ENCODE peak calls at places on chromosomes 6 and 20, in six cellular contexts. I, W, M, U, L and N are unnamed samples.

GRCh38 chr6:54010340-54011276 is 100.6 kb upstream of the MLIP start:
- DNase-seq in I (no peak), W (no peak), M (no peak), U (no peak), L (no peak), N (no peak)

GRCh38 chr6:89347825-89348224 is 4.7 kb downstream of the UBE2J1 start:
- DNase-seq in I (no peak), W (no peak), M (no peak), U (no peak), L (no peak), N (no peak)

GRCh38 chr6:158730175-158730907 is 80.5 kb downstream of the SYTL3 start:
- DNase-seq in I (no peak), W (no peak), M (no peak), U (no peak), L (no peak), N (no peak)

GRCh38 chr20:62800314-62801259 is 4.0 kb upstream of the OGFR start:
- DNase-seq in I (no peak), W (no peak), M (no peak), U (no peak), L (no peak), N (no peak)

GRCh38 chr6:113411006-113411405 is 446.1 kb upstream of the MARCKS start:
- DNase-seq in I (no peak), W (no peak), M (no peak), U (peak; percentile 56), L (no peak), N (no peak)

GRCh38 chr6:106477790-106478189 is 117.3 kb downstream of the CRYBG1 start:
- DNase-seq in I (no peak), W (no peak), M (peak; percentile 25), U (no peak), L (no peak), N (no peak)

GRCh38 chr20:25470045-25470444 is 62.6 kb downstream of the GINS1 start:
- DNase-seq in I (no peak), W (no peak), M (no peak), U (peak; percentile 39), L (peak; percentile 42), N (peak; percentile 19)

GRCh38 chr6:44431118-44431725 is 43.7 kb downstream of the CDC5L start:
- DNase-seq in I (no peak), W (peak; percentile 49), M (no peak), U (peak; percentile 71), L (peak; percentile 30), N (peak; percentile 65)

GRCh38 chr6:1624071-1624847 is 14.5 kb downstream of the FOXC1 start:
- DNase-seq in I (no peak), W (no peak), M (peak; percentile 77), U (no peak), L (no peak), N (no peak)

GRCh38 chr6:138518054-138518453 is 18.8 kb upstream of the NHSL1 start:
- DNase-seq in I (no peak), W (no peak), M (no peak), U (no peak), L (no peak), N (no peak)

GRCh38 chr6:130713144-130713543 is 114.1 kb upstream of the SMLR1 start:
- DNase-seq in I (no peak), W (no peak), M (no peak), U (no peak), L (no peak), N (no peak)

GRCh38 chr6:155183095-155183494 is 80.7 kb upstream of the CLDN20 start:
- DNase-seq in I (no peak), W (no peak), M (no peak), U (no peak), L (no peak), N (no peak)

GRCh38 chr6:45045253-45045601 is 282.9 kb upstream of the RUNX2 start:
- DNase-seq in I (no peak), W (no peak), M (no peak), U (no peak), L (no peak), N (no peak)

GRCh38 chr6:159762681-159763293 is 942 bp downstream of the ACAT2 start:
- DNase-seq in I (no peak), W (no peak), M (no peak), U (peak; percentile 28), L (peak; percentile 32), N (no peak)

GRCh38 chr6:166415306-166415705 is 32.6 kb upstream of the MPC1 start:
- DNase-seq in I (no peak), W (peak; percentile 3), M (no peak), U (no peak), L (peak; percentile 65), N (no peak)

GRCh38 chr6:108589244-108589730 is 28.6 kb downstream of the FOXO3 start:
- DNase-seq in I (peak; percentile 67), W (peak; percentile 75), M (peak; percentile 92), U (peak; percentile 89), L (no peak), N (peak; percentile 68)

GRCh38 chr20:47701612-47702011 is 83.7 kb downstream of the SULF2 start:
- DNase-seq in I (no peak), W (no peak), M (no peak), U (no peak), L (no peak), N (no peak)

GRCh38 chr6:89035252-89036106 is 45.1 kb upstream of the PNRC1 start:
- DNase-seq in I (peak; percentile 53), W (peak; percentile 91), M (peak; percentile 92), U (peak; percentile 84), L (no peak), N (peak; percentile 64)

GRCh38 chr6:7138111-7138510 is 30.4 kb downstream of the RREB1 start:
- DNase-seq in I (no peak), W (no peak), M (no peak), U (no peak), L (no peak), N (no peak)

GRCh38 chr6:98657764-98658163 is 176.6 kb upstream of the POU3F2 start:
- DNase-seq in I (no peak), W (no peak), M (peak; percentile 20), U (peak; percentile 19), L (no peak), N (peak; percentile 28)

GRCh38 chr6:126437225-126437624 is 97.3 kb downstream of the CENPW start:
- DNase-seq in I (no peak), W (no peak), M (no peak), U (no peak), L (no peak), N (no peak)

GRCh38 chr6:110178626-110179405 is 654 bp downstream of the WASF1 start:
- DNase-seq in I (peak; percentile 12), W (peak; percentile 66), M (peak; percentile 40), U (peak; percentile 55), L (peak; percentile 78), N (peak; percentile 49)

GRCh38 chr6:166596741-166597507 is 10.4 kb upstream of the RAMACL start:
- DNase-seq in I (no peak), W (no peak), M (no peak), U (no peak), L (no peak), N (no peak)

GRCh38 chr6:68638225-68638900 is 3.3 kb downstream of the ADGRB3 start:
- DNase-seq in I (no peak), W (peak; percentile 38), M (peak; percentile 34), U (no peak), L (no peak), N (peak; percentile 24)

GRCh38 chr6:106511274-106512047 is 117.8 kb downstream of the RTN4IP1 start:
- DNase-seq in I (no peak), W (peak; percentile 53), M (peak; percentile 32), U (peak; percentile 53), L (peak; percentile 62), N (no peak)

GRCh38 chr20:63969851-63970713 is at the start of gene ZNF512B:
- DNase-seq in I (no peak), W (peak; percentile 83), M (no peak), U (no peak), L (peak; percentile 56), N (no peak)

DNA sequence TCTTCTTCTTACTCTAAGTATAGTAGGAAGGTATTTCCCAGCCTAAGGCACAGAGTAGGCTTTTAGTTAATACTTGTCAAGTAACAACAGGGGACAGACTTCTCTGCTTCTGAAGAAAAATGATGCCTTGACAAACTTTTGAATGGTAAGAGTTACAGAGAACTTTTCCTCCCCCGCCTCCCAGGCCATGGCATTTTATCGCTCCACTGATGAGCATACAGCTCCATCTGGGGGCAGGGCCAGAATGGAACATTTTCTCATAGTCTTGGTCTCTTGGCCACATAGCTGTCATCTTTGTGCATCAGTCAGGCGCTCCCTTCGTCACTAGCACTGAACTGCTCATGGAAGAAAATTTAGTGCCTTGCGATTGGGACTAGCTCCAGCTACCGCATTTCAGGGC is 1066.8 kb upstream of the CITED2 start:
- DNase-seq in I (peak; percentile 42), W (peak; percentile 59), M (peak; percentile 28), U (peak; percentile 36), L (no peak), N (peak; percentile 78)
- H3K4me3 ChIP-seq in I (no peak overlapping the region), W (no peak overlapping the region), M (no peak overlapping the region), U (no peak overlapping the region), L (no peak overlapping the region), N (no peak overlapping the region)

DNA sequence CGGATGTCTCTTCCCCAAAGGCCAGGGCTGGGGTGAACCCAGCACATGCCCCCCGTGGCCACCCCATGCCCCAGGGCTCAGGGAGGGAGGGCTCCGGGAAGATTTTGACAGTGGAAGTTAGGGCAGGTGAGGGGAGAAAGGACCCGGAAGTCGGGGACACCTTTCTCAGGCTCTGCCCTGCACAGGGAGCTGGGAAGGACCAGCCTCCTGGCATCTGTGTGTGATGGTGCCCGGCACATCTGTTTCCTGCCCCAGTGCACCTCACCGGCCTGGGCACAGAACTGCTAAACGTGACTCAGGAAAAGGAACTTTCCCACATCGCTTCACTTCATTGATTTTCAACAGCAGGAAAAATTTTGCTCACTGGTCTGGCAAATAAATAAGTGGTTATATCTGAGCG is 141.1 kb upstream of the AFDN start:
- DNase-seq in I (no peak), W (no peak), M (no peak), U (no peak), L (no peak), N (no peak)
- H3K27ac ChIP-seq in I (no peak overlapping the region), W (no peak overlapping the region), M (no peak overlapping the region), U (no peak overlapping the region), L (no peak overlapping the region), N (no peak overlapping the region)

GRCh38 chr20:20593447-20594170 is 118.8 kb downstream of the RALGAPA2 start:
- DNase-seq in I (no peak), W (peak; percentile 38), M (no peak), U (no peak), L (no peak), N (peak; percentile 51)
- TF ChIP-seq CTCF in I (peak; percentile 23), W (no peak), M (peak; percentile 22), U (no peak), L (no peak), N (peak; percentile 76)

GRCh38 chr6:63806573-63806913 is 170.9 kb downstream of the PHF3 start:
- DNase-seq in I (no peak), W (no peak), M (no peak), U (no peak), L (no peak), N (no peak)
- H3K4me3 ChIP-seq in I (no peak overlapping the region), W (no peak overlapping the region), M (no peak overlapping the region), U (no peak overlapping the region), L (no peak overlapping the region), N (no peak overlapping the region)

GRCh38 chr6:26270903-26271639 is 93.9 kb upstream of the BTN3A2 start:
- DNase-seq in I (no peak), W (no peak), M (peak; percentile 77), U (peak; percentile 91), L (peak; percentile 79), N (peak; percentile 85)
- H3K27ac ChIP-seq in I (peak overlapping the region; percentile 89), W (peak overlapping the region; percentile 51), M (peak overlapping the region; percentile 86), U (peak overlapping the region; percentile 89), L (peak overlapping the region; percentile 73), N (peak overlapping the region; percentile 44)

GRCh38 chr6:122154912-122155516 is 244.4 kb upstream of the HSF2 start:
- DNase-seq in I (no peak), W (peak; percentile 36), M (no peak), U (peak; percentile 17), L (no peak), N (no peak)
- TF ChIP-seq CTCF in I (no peak), W (no peak), M (no peak), U (no peak), L (no peak), N (no peak)

GRCh38 chr20:44017905-44018683 is 103.4 kb downstream of the TOX2 start:
- DNase-seq in I (no peak), W (peak; percentile 56), M (peak; percentile 46), U (peak; percentile 96), L (no peak), N (peak; percentile 62)
- H3K4me3 ChIP-seq in I (no peak overlapping the region), W (no peak overlapping the region), M (no peak overlapping the region), U (no peak overlapping the region), L (no peak overlapping the region), N (no peak overlapping the region)